ENCODE peak calls at places on chromosomes 5 and 9, in five cellular contexts. C is mucosa of gallbladder, J is putamen, X is iPS-NIHi11, I is B cell. N is an unnamed sample.

GRCh38 chr5:80917596-80917995 is 42.6 kb upstream of the RASGRF2 start:
- DNase-seq in C (no peak), J (no peak), X (no peak), I (no peak), N (no peak)

GRCh38 chr9:86349271-86349670 is 4.9 kb downstream of the TUT7 start:
- DNase-seq in C (no peak), J (no peak), X (no peak), I (no peak), N (no peak)

GRCh38 chr5:52746539-52746938 is 41.2 kb upstream of the ITGA1 start:
- DNase-seq in C (no peak), J (no peak), X (no peak), I (no peak), N (no peak)

GRCh38 chr9:106149956-106150355 is 455.6 kb downstream of the TMEM38B start:
- DNase-seq in C (no peak), J (no peak), X (no peak), I (no peak), N (no peak)

GRCh38 chr5:138805096-138805495 is 51.9 kb downstream of the CTNNA1 start:
- DNase-seq in C (no peak), J (no peak), X (no peak), I (no peak), N (no peak)

GRCh38 chr5:148205044-148205813 is 2.4 kb downstream of the SPINK6 start:
- DNase-seq in C (no peak), J (no peak), X (no peak), I (no peak), N (no peak)

GRCh38 chr5:149747833-149748366 is 17.8 kb downstream of the PPARGC1B start:
- DNase-seq in C (peak), J (no peak), X (no peak), I (no peak), N (no peak)

GRCh38 chr5:138739938-138740337 is 13.3 kb upstream of the CTNNA1 start:
- DNase-seq in C (no peak), J (no peak), X (no peak), I (no peak), N (no peak)

GRCh38 chr5:158194561-158194961 is 335.6 kb upstream of the CLINT1 start:
- DNase-seq in C (no peak), J (no peak), X (no peak), I (peak), N (no peak)

GRCh38 chr5:140672455-140673186 is 755 bp downstream of the DND1 start:
- DNase-seq in C (no peak), J (no peak), X (peak), I (peak), N (no peak)

GRCh38 chr9:130128782-130129424 is 43.3 kb upstream of the NCS1 start:
- DNase-seq in C (peak), J (peak), X (no peak), I (peak), N (peak)

GRCh38 chr5:167657016-167657415 is 634.4 kb upstream of the WWC1 start:
- DNase-seq in C (no peak), J (no peak), X (no peak), I (no peak), N (no peak)

GRCh38 chr5:33275921-33276705 is 164.7 kb upstream of the TARS1 start:
- DNase-seq in C (no peak), J (no peak), X (no peak), I (no peak), N (no peak)

GRCh38 chr5:3101561-3101960 is 350.1 kb upstream of the IRX2 start:
- DNase-seq in C (no peak), J (no peak), X (no peak), I (no peak), N (no peak)

GRCh38 chr5:57412010-57412409 is 70.6 kb downstream of the ACTBL2 start:
- DNase-seq in C (no peak), J (no peak), X (no peak), I (no peak), N (no peak)

GRCh38 chr9:74107692-74108091 is 389.4 kb upstream of the RORB start:
- DNase-seq in C (no peak), J (no peak), X (no peak), I (no peak), N (no peak)

GRCh38 chr5:29367176-29367833 is 1826.2 kb upstream of the CDH6 start:
- DNase-seq in C (no peak), J (peak), X (no peak), I (no peak), N (no peak)

GRCh38 chr9:98518556-98518955 is 190.2 kb downstream of the GABBR2 start:
- DNase-seq in C (no peak), J (no peak), X (no peak), I (no peak), N (no peak)